ENCODE peak calls at places on chromosomes 2 and 18, in seven cellular contexts. One of them, this sample, is unnamed. For H3K4me1, the result is how much of the 10 kb centered on the place peaks cover.

GRCh38 chr2:128323501-128323931 is 4.8 kb upstream of the HS6ST1 start:
- DNase-seq in mesenchymal stem cell: no peak
- DNase-seq in psoas muscle: no peak
- DNase-seq in tibial artery: no peak
- DNase-seq in NT2/D1: no peak
- DNase-seq in uterus: no peak
- DNase-seq in heart right ventricle: no peak
- DNase-seq in this sample: no peak

GRCh38 chr18:2920027-2920426 is 73.2 kb downstream of the EMILIN2 start:
- DNase-seq in uterus: no peak
- DNase-seq in heart right ventricle: no peak
- DNase-seq in mesenchymal stem cell: no peak
- DNase-seq in psoas muscle: no peak
- DNase-seq in tibial artery: no peak
- DNase-seq in NT2/D1: no peak
- DNase-seq in this sample: no peak

GRCh38 chr2:169203952-169204351 is 134.6 kb downstream of the DHRS9 start:
- DNase-seq in NT2/D1: no peak
- DNase-seq in tibial artery: no peak
- DNase-seq in heart right ventricle: no peak
- DNase-seq in mesenchymal stem cell: no peak
- DNase-seq in uterus: no peak
- DNase-seq in psoas muscle: no peak
- DNase-seq in this sample: no peak

GRCh38 chr2:143263045-143263625 is 133.9 kb downstream of the ARHGAP15 start:
- DNase-seq in psoas muscle: no peak
- DNase-seq in NT2/D1: peak
- DNase-seq in uterus: no peak
- DNase-seq in tibial artery: no peak
- DNase-seq in heart right ventricle: no peak
- DNase-seq in mesenchymal stem cell: no peak
- DNase-seq in this sample: no peak

GRCh38 chr18:49055787-49056186 is 105.0 kb upstream of the SMAD7 start:
- DNase-seq in tibial artery: peak
- DNase-seq in NT2/D1: no peak
- DNase-seq in uterus: peak
- DNase-seq in psoas muscle: peak
- DNase-seq in heart right ventricle: peak
- DNase-seq in mesenchymal stem cell: peak
- DNase-seq in this sample: peak

GRCh38 chr2:180692322-180692721 is 288.1 kb upstream of the UBE2E3 start:
- DNase-seq in psoas muscle: no peak
- DNase-seq in tibial artery: no peak
- DNase-seq in mesenchymal stem cell: no peak
- DNase-seq in heart right ventricle: no peak
- DNase-seq in NT2/D1: no peak
- DNase-seq in uterus: no peak
- DNase-seq in this sample: no peak

GRCh38 chr2:18046558-18046957 is 168.1 kb downstream of the KCNS3 start:
- DNase-seq in tibial artery: no peak
- DNase-seq in psoas muscle: no peak
- DNase-seq in heart right ventricle: peak
- DNase-seq in NT2/D1: no peak
- DNase-seq in mesenchymal stem cell: peak
- DNase-seq in uterus: no peak
- DNase-seq in this sample: peak

GRCh38 chr2:25251461-25252273 is 83.3 kb upstream of the POMC start:
- DNase-seq in heart right ventricle: peak
- DNase-seq in mesenchymal stem cell: peak
- DNase-seq in psoas muscle: peak
- DNase-seq in NT2/D1: peak
- DNase-seq in uterus: peak
- DNase-seq in tibial artery: peak
- DNase-seq in this sample: peak

GRCh38 chr2:199977984-199978415 is 22.6 kb downstream of the MAIP1 start:
- DNase-seq in NT2/D1: no peak
- DNase-seq in mesenchymal stem cell: peak
- DNase-seq in psoas muscle: no peak
- DNase-seq in heart right ventricle: no peak
- DNase-seq in uterus: no peak
- DNase-seq in tibial artery: no peak
- DNase-seq in this sample: no peak

GRCh38 chr2:108909917-108910515 is 79.0 kb downstream of the EDAR start:
- DNase-seq in psoas muscle: no peak
- DNase-seq in heart right ventricle: no peak
- DNase-seq in tibial artery: no peak
- DNase-seq in mesenchymal stem cell: no peak
- DNase-seq in NT2/D1: no peak
- DNase-seq in uterus: no peak
- DNase-seq in this sample: no peak

GRCh38 chr2:137467246-137467862 is 496.9 kb upstream of the HNMT start:
- DNase-seq in psoas muscle: no peak
- DNase-seq in NT2/D1: peak
- DNase-seq in uterus: no peak
- DNase-seq in tibial artery: peak
- DNase-seq in mesenchymal stem cell: peak
- DNase-seq in heart right ventricle: no peak
- DNase-seq in this sample: no peak

GRCh38 chr2:118705032-118705431 is 142.4 kb downstream of the EN1 start:
- DNase-seq in psoas muscle: no peak
- DNase-seq in mesenchymal stem cell: no peak
- DNase-seq in uterus: no peak
- DNase-seq in heart right ventricle: no peak
- DNase-seq in tibial artery: no peak
- DNase-seq in NT2/D1: no peak
- DNase-seq in this sample: no peak

GRCh38 chr2:112144966-112145365 is 6.8 kb downstream of the FBLN7 start:
- DNase-seq in heart right ventricle: no peak
- DNase-seq in mesenchymal stem cell: no peak
- DNase-seq in NT2/D1: no peak
- DNase-seq in uterus: no peak
- DNase-seq in tibial artery: no peak
- DNase-seq in psoas muscle: no peak
- DNase-seq in this sample: no peak

GRCh38 chr2:46989491-46990230 is 74.1 kb upstream of the MCFD2 start:
- DNase-seq in NT2/D1: no peak
- DNase-seq in tibial artery: no peak
- DNase-seq in psoas muscle: no peak
- DNase-seq in mesenchymal stem cell: no peak
- DNase-seq in heart right ventricle: no peak
- DNase-seq in uterus: no peak
- DNase-seq in this sample: no peak

GRCh38 chr2:124898827-124899226 is 873.7 kb downstream of the CNTNAP5 start:
- DNase-seq in psoas muscle: no peak
- DNase-seq in tibial artery: no peak
- DNase-seq in NT2/D1: no peak
- DNase-seq in mesenchymal stem cell: no peak
- DNase-seq in uterus: no peak
- DNase-seq in heart right ventricle: no peak
- DNase-seq in this sample: no peak

GRCh38 chr2:74499269-74499939 is at the start of gene LBX2:
- DNase-seq in tibial artery: no peak
- DNase-seq in mesenchymal stem cell: peak
- DNase-seq in heart right ventricle: no peak
- DNase-seq in psoas muscle: no peak
- DNase-seq in uterus: no peak
- DNase-seq in NT2/D1: no peak
- DNase-seq in this sample: no peak

GRCh38 chr18:24244698-24245097 is 105.8 kb downstream of the CABYR start:
- DNase-seq in uterus: no peak
- DNase-seq in tibial artery: no peak
- DNase-seq in heart right ventricle: no peak
- DNase-seq in psoas muscle: no peak
- DNase-seq in NT2/D1: no peak
- DNase-seq in mesenchymal stem cell: no peak
- DNase-seq in this sample: no peak

DNA sequence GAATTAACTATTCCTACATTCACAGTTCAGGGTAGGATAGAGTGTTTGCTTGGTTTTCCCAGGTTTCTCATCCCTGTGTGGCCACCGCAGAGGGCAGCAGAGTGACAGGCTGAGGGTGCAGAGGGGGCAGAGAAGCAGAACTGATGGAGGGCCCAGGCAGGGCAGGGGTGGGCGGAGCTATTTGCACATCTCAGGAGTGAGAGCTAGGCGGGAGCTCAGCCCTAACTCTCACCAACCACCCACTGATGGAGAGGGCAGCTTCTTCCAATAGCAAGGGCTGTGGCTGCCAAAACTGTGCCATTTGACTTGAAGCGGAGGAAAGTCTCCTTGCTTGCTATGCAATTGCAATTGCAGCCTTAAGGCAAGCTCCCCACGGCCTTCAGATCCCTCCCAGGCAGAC is 12.0 kb upstream of the DARS1 start:
- DNase-seq in uterus: no peak
- DNase-seq in NT2/D1: peak
- DNase-seq in heart right ventricle: no peak
- DNase-seq in tibial artery: peak
- DNase-seq in psoas muscle: no peak
- DNase-seq in mesenchymal stem cell: no peak
- DNase-seq in this sample: no peak
- H3K4me1 ChIP-seq in uterus: under half
- H3K4me1 ChIP-seq in NT2/D1: under half
- H3K4me1 ChIP-seq in heart right ventricle: under half
- H3K4me1 ChIP-seq in tibial artery: under half
- H3K4me1 ChIP-seq in psoas muscle: under half
- H3K4me1 ChIP-seq in mesenchymal stem cell: under half
- H3K4me1 ChIP-seq in this sample: under half

DNA sequence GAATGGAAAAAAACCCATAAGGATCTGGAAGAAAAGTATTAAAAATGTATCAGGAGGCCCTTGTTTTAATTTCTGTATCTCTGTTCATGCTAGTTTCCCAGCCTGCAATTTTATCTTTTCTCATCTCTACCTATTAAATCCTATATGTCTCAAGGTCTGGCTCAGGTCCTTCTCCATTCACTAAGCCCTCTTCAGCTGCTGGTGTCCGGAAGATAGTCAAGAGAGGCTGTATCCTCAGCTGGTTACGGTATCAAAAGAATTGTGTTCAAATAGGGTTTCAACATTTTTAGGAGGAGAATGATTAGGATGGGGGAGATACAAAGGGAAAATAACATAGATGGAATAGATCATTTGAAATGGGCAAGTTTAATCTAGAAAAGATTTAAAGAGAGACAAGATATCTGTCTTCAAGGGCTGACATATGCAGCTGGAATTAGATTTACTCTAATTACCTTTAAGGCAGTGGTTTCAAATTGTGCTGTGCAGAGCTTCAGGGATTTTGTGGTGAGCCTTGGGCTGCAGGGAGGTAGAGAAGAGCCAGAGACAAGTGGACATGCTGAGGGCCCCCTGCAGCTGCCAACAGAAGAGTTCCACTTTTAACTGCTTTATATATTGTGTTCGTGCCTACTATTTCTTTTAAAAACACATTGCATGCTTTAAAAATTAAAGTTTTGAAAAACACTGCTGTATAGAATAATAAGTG is 24.1 kb downstream of the GREB1L start:
- DNase-seq in uterus: no peak
- DNase-seq in NT2/D1: no peak
- DNase-seq in heart right ventricle: no peak
- DNase-seq in psoas muscle: no peak
- DNase-seq in mesenchymal stem cell: no peak
- DNase-seq in tibial artery: no peak
- DNase-seq in this sample: no peak
- H3K4me1 ChIP-seq in uterus: under half
- H3K4me1 ChIP-seq in NT2/D1: under half
- H3K4me1 ChIP-seq in heart right ventricle: under half
- H3K4me1 ChIP-seq in psoas muscle: under half
- H3K4me1 ChIP-seq in mesenchymal stem cell: under half
- H3K4me1 ChIP-seq in tibial artery: under half
- H3K4me1 ChIP-seq in this sample: under half

GRCh38 chr2:54609647-54610046 is 113.8 kb upstream of the EML6 start:
- DNase-seq in heart right ventricle: no peak
- DNase-seq in mesenchymal stem cell: no peak
- DNase-seq in NT2/D1: no peak
- DNase-seq in uterus: no peak
- DNase-seq in psoas muscle: no peak
- DNase-seq in tibial artery: no peak
- DNase-seq in this sample: no peak

GRCh38 chr2:54608224-54608623 is 115.2 kb upstream of the EML6 start:
- DNase-seq in psoas muscle: no peak
- DNase-seq in mesenchymal stem cell: no peak
- DNase-seq in heart right ventricle: no peak
- DNase-seq in NT2/D1: no peak
- DNase-seq in uterus: no peak
- DNase-seq in tibial artery: no peak
- DNase-seq in this sample: no peak

GRCh38 chr2:54611830-54612545 is 111.5 kb upstream of the EML6 start:
- DNase-seq in tibial artery: no peak
- DNase-seq in psoas muscle: no peak
- DNase-seq in NT2/D1: no peak
- DNase-seq in heart right ventricle: no peak
- DNase-seq in uterus: no peak
- DNase-seq in mesenchymal stem cell: no peak
- DNase-seq in this sample: peak

GRCh38 chr2:54610700-54611099 is 112.8 kb upstream of the EML6 start:
- DNase-seq in uterus: no peak
- DNase-seq in heart right ventricle: no peak
- DNase-seq in tibial artery: no peak
- DNase-seq in NT2/D1: no peak
- DNase-seq in psoas muscle: no peak
- DNase-seq in mesenchymal stem cell: peak
- DNase-seq in this sample: no peak

GRCh38 chr2:54609241-54609640 is 114.2 kb upstream of the EML6 start:
- DNase-seq in tibial artery: no peak
- DNase-seq in NT2/D1: no peak
- DNase-seq in uterus: no peak
- DNase-seq in psoas muscle: no peak
- DNase-seq in heart right ventricle: no peak
- DNase-seq in mesenchymal stem cell: no peak
- DNase-seq in this sample: no peak
- H3K4me1 ChIP-seq in tibial artery: under half
- H3K4me1 ChIP-seq in NT2/D1: under half
- H3K4me1 ChIP-seq in uterus: under half
- H3K4me1 ChIP-seq in psoas muscle: under half
- H3K4me1 ChIP-seq in heart right ventricle: half or more
- H3K4me1 ChIP-seq in mesenchymal stem cell: under half
- H3K4me1 ChIP-seq in this sample: half or more

GRCh38 chr18:9136315-9137141 is at the start of gene ANKRD12:
- DNase-seq in uterus: peak
- DNase-seq in psoas muscle: peak
- DNase-seq in heart right ventricle: peak
- DNase-seq in mesenchymal stem cell: peak
- DNase-seq in tibial artery: peak
- DNase-seq in NT2/D1: peak
- DNase-seq in this sample: peak

GRCh38 chr18:9137168-9138066 is 836 bp downstream of the ANKRD12 start:
- DNase-seq in NT2/D1: peak
- DNase-seq in uterus: peak
- DNase-seq in psoas muscle: peak
- DNase-seq in tibial artery: peak
- DNase-seq in heart right ventricle: peak
- DNase-seq in mesenchymal stem cell: peak
- DNase-seq in this sample: peak

GRCh38 chr18:9135081-9135911 is 1.3 kb upstream of the ANKRD12 start:
- DNase-seq in heart right ventricle: no peak
- DNase-seq in mesenchymal stem cell: no peak
- DNase-seq in tibial artery: no peak
- DNase-seq in psoas muscle: no peak
- DNase-seq in NT2/D1: peak
- DNase-seq in uterus: no peak
- DNase-seq in this sample: no peak

GRCh38 chr18:9133225-9133624 is 3.4 kb upstream of the ANKRD12 start:
- DNase-seq in NT2/D1: no peak
- DNase-seq in heart right ventricle: no peak
- DNase-seq in uterus: no peak
- DNase-seq in psoas muscle: no peak
- DNase-seq in mesenchymal stem cell: no peak
- DNase-seq in tibial artery: no peak
- DNase-seq in this sample: no peak

GRCh38 chr18:9135912-9136314 is 668 bp upstream of the ANKRD12 start:
- DNase-seq in psoas muscle: no peak
- DNase-seq in uterus: no peak
- DNase-seq in NT2/D1: peak
- DNase-seq in mesenchymal stem cell: peak
- DNase-seq in heart right ventricle: no peak
- DNase-seq in tibial artery: peak
- DNase-seq in this sample: no peak
- H3K4me1 ChIP-seq in psoas muscle: under half
- H3K4me1 ChIP-seq in uterus: under half
- H3K4me1 ChIP-seq in NT2/D1: under half
- H3K4me1 ChIP-seq in mesenchymal stem cell: under half
- H3K4me1 ChIP-seq in heart right ventricle: under half
- H3K4me1 ChIP-seq in tibial artery: under half
- H3K4me1 ChIP-seq in this sample: under half